ENCODE peak calls at places on chromosomes 13 and 19, in seven cellular contexts. One of them, this sample, is unnamed.

GRCh38 chr19:47766359-47766620 is 12.2 kb upstream of the SELENOW start:
- DNase-seq in IMR-90: no peak
- DNase-seq in ascending aorta: no peak
- DNase-seq in uterus: no peak
- DNase-seq in colonic mucosa: no peak
- DNase-seq in fibroblast of lung: no peak
- DNase-seq in CD8-positive, alpha-beta T cell: no peak
- DNase-seq in this sample: no peak

GRCh38 chr13:46845146-46845545 is 48.2 kb upstream of the ESD start:
- DNase-seq in IMR-90: no peak
- DNase-seq in ascending aorta: no peak
- DNase-seq in uterus: no peak
- DNase-seq in colonic mucosa: no peak
- DNase-seq in fibroblast of lung: no peak
- DNase-seq in CD8-positive, alpha-beta T cell: no peak
- DNase-seq in this sample: no peak

GRCh38 chr13:21735621-21736401 is 64.9 kb downstream of the FGF9 start:
- DNase-seq in IMR-90: no peak
- DNase-seq in ascending aorta: no peak
- DNase-seq in uterus: no peak
- DNase-seq in colonic mucosa: no peak
- DNase-seq in fibroblast of lung: no peak
- DNase-seq in CD8-positive, alpha-beta T cell: no peak
- DNase-seq in this sample: no peak

GRCh38 chr19:14507704-14508246 is 10.4 kb downstream of the DNAJB1 start:
- DNase-seq in IMR-90: peak
- DNase-seq in ascending aorta: no peak
- DNase-seq in uterus: no peak
- DNase-seq in colonic mucosa: no peak
- DNase-seq in fibroblast of lung: peak
- DNase-seq in CD8-positive, alpha-beta T cell: no peak
- DNase-seq in this sample: peak

GRCh38 chr19:47232422-47233211 is 1.6 kb upstream of the BBC3 start:
- DNase-seq in IMR-90: peak
- DNase-seq in ascending aorta: no peak
- DNase-seq in uterus: no peak
- DNase-seq in colonic mucosa: peak
- DNase-seq in fibroblast of lung: peak
- DNase-seq in CD8-positive, alpha-beta T cell: no peak
- DNase-seq in this sample: peak

GRCh38 chr13:94579063-94579462 is 16.9 kb downstream of the TGDS start:
- DNase-seq in IMR-90: no peak
- DNase-seq in ascending aorta: no peak
- DNase-seq in uterus: no peak
- DNase-seq in colonic mucosa: no peak
- DNase-seq in fibroblast of lung: no peak
- DNase-seq in CD8-positive, alpha-beta T cell: no peak
- DNase-seq in this sample: no peak

GRCh38 chr19:41426952-41427646 is at the start of gene B3GNT8:
- DNase-seq in IMR-90: peak
- DNase-seq in ascending aorta: peak
- DNase-seq in uterus: peak
- DNase-seq in colonic mucosa: peak
- DNase-seq in fibroblast of lung: peak
- DNase-seq in CD8-positive, alpha-beta T cell: peak
- DNase-seq in this sample: peak

GRCh38 chr13:102651892-102652291 is 43.0 kb downstream of the METTL21C start:
- DNase-seq in IMR-90: peak
- DNase-seq in ascending aorta: no peak
- DNase-seq in uterus: peak
- DNase-seq in colonic mucosa: no peak
- DNase-seq in fibroblast of lung: no peak
- DNase-seq in CD8-positive, alpha-beta T cell: no peak
- DNase-seq in this sample: peak

GRCh38 chr19:7475665-7476064 is 13.2 kb downstream of the PEX11G start:
- DNase-seq in IMR-90: no peak
- DNase-seq in ascending aorta: no peak
- DNase-seq in uterus: no peak
- DNase-seq in colonic mucosa: no peak
- DNase-seq in fibroblast of lung: no peak
- DNase-seq in CD8-positive, alpha-beta T cell: no peak
- DNase-seq in this sample: no peak

GRCh38 chr19:10803252-10803651 is 32.8 kb downstream of the TMED1 start:
- DNase-seq in IMR-90: no peak
- DNase-seq in ascending aorta: no peak
- DNase-seq in uterus: no peak
- DNase-seq in colonic mucosa: no peak
- DNase-seq in fibroblast of lung: no peak
- DNase-seq in CD8-positive, alpha-beta T cell: no peak
- DNase-seq in this sample: no peak

GRCh38 chr19:33241530-33242101 is 16.0 kb upstream of the SLC7A10 start:
- DNase-seq in IMR-90: no peak
- DNase-seq in ascending aorta: no peak
- DNase-seq in uterus: peak
- DNase-seq in colonic mucosa: peak
- DNase-seq in fibroblast of lung: peak
- DNase-seq in CD8-positive, alpha-beta T cell: no peak
- DNase-seq in this sample: no peak

GRCh38 chr19:34228347-34228746 is 26.0 kb upstream of the GARRE1 start:
- DNase-seq in IMR-90: peak
- DNase-seq in ascending aorta: no peak
- DNase-seq in uterus: no peak
- DNase-seq in colonic mucosa: no peak
- DNase-seq in fibroblast of lung: peak
- DNase-seq in CD8-positive, alpha-beta T cell: no peak
- DNase-seq in this sample: no peak

GRCh38 chr19:4597975-4598671 is 38.6 kb upstream of the SEMA6B start:
- DNase-seq in IMR-90: no peak
- DNase-seq in ascending aorta: no peak
- DNase-seq in uterus: peak
- DNase-seq in colonic mucosa: peak
- DNase-seq in fibroblast of lung: no peak
- DNase-seq in CD8-positive, alpha-beta T cell: no peak
- DNase-seq in this sample: peak

GRCh38 chr13:28576037-28576436 is 81.1 kb upstream of the FLT1 start:
- DNase-seq in IMR-90: no peak
- DNase-seq in ascending aorta: no peak
- DNase-seq in uterus: no peak
- DNase-seq in colonic mucosa: no peak
- DNase-seq in fibroblast of lung: no peak
- DNase-seq in CD8-positive, alpha-beta T cell: no peak
- DNase-seq in this sample: no peak

GRCh38 chr13:89401209-89401810 is 1730.1 kb downstream of the SLITRK5 start:
- DNase-seq in IMR-90: peak
- DNase-seq in ascending aorta: no peak
- DNase-seq in uterus: no peak
- DNase-seq in colonic mucosa: no peak
- DNase-seq in fibroblast of lung: peak
- DNase-seq in CD8-positive, alpha-beta T cell: no peak
- DNase-seq in this sample: peak

GRCh38 chr13:98141938-98142426 is 912 bp upstream of the FARP1 start:
- DNase-seq in IMR-90: no peak
- DNase-seq in ascending aorta: no peak
- DNase-seq in uterus: no peak
- DNase-seq in colonic mucosa: peak
- DNase-seq in fibroblast of lung: no peak
- DNase-seq in CD8-positive, alpha-beta T cell: no peak
- DNase-seq in this sample: no peak

GRCh38 chr13:113672002-113672651 is 5.1 kb downstream of the GRK1 start:
- DNase-seq in IMR-90: no peak
- DNase-seq in ascending aorta: peak
- DNase-seq in uterus: no peak
- DNase-seq in colonic mucosa: no peak
- DNase-seq in fibroblast of lung: no peak
- DNase-seq in CD8-positive, alpha-beta T cell: no peak
- DNase-seq in this sample: no peak

GRCh38 chr13:113671066-113672001 is 4.3 kb downstream of the GRK1 start:
- DNase-seq in IMR-90: no peak
- DNase-seq in ascending aorta: peak
- DNase-seq in uterus: peak
- DNase-seq in colonic mucosa: no peak
- DNase-seq in fibroblast of lung: no peak
- DNase-seq in CD8-positive, alpha-beta T cell: no peak
- DNase-seq in this sample: no peak

GRCh38 chr13:113669231-113669870 is 2.3 kb downstream of the GRK1 start:
- DNase-seq in IMR-90: no peak
- DNase-seq in ascending aorta: no peak
- DNase-seq in uterus: peak
- DNase-seq in colonic mucosa: no peak
- DNase-seq in fibroblast of lung: no peak
- DNase-seq in CD8-positive, alpha-beta T cell: no peak
- DNase-seq in this sample: no peak

GRCh38 chr13:113669871-113670341 is 2.9 kb downstream of the GRK1 start:
- DNase-seq in IMR-90: no peak
- DNase-seq in ascending aorta: peak
- DNase-seq in uterus: peak
- DNase-seq in colonic mucosa: no peak
- DNase-seq in fibroblast of lung: no peak
- DNase-seq in CD8-positive, alpha-beta T cell: no peak
- DNase-seq in this sample: no peak

GRCh38 chr13:113670541-113670940 is 3.5 kb downstream of the GRK1 start:
- DNase-seq in IMR-90: no peak
- DNase-seq in ascending aorta: no peak
- DNase-seq in uterus: peak
- DNase-seq in colonic mucosa: no peak
- DNase-seq in fibroblast of lung: no peak
- DNase-seq in CD8-positive, alpha-beta T cell: no peak
- DNase-seq in this sample: no peak
- H3K4me3 ChIP-seq in IMR-90: no peak
- H3K4me3 ChIP-seq in ascending aorta: no peak
- H3K4me3 ChIP-seq in uterus: no peak
- H3K4me3 ChIP-seq in colonic mucosa: no peak
- H3K4me3 ChIP-seq in fibroblast of lung: no peak
- H3K4me3 ChIP-seq in CD8-positive, alpha-beta T cell: no peak
- H3K4me3 ChIP-seq in this sample: no peak

DNA sequence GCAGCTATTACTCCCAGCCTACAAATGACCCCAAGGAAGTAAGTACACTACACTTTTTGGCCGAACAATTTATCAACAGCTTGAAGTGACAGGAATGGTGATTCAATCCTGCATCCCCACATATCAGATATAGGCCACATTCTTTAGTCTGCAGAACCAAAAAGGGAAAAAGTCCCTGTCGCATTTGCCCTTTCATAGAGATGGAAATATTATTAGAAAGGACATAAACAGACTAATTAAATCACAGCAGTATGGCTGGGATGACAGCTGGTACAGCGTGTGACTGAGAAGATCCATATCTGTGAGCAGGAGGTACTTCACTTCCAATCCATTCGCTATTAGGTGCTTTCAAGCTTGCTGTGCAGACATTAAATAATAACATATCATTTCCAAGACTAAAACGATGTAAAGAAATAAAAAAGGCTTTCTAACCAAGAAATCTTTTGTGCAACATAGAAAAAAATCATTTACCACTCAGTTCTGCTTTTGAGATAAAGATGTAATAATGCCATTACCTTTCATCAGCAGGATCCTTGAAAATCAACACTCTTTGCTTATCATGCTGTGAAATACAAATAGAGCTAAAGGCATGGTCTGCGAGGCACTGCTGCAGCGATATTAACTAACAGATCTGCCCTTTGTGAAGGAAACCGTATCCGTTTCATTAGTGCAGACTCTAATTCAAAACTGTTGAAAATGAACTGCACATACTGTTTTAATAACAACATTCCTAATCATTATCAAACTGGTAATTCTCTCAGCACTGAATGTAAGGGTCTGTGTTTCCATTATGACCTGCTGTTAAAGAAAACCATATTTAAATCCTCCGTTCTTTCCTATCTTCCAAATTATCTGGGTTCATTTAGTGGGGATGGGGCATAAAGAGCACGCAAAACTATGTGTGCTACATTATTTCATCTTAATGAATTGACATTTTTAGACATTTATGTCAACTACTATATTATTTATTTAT is 245.6 kb downstream of the DACH1 start:
- DNase-seq in IMR-90: no peak
- DNase-seq in ascending aorta: no peak
- DNase-seq in uterus: no peak
- DNase-seq in colonic mucosa: no peak
- DNase-seq in fibroblast of lung: no peak
- DNase-seq in CD8-positive, alpha-beta T cell: no peak
- DNase-seq in this sample: no peak
- TF ChIP-seq CTCF in IMR-90: no peak
- TF ChIP-seq CTCF in ascending aorta: no peak
- TF ChIP-seq CTCF in uterus: no peak
- TF ChIP-seq CTCF in colonic mucosa: no peak
- TF ChIP-seq CTCF in fibroblast of lung: no peak
- TF ChIP-seq CTCF in CD8-positive, alpha-beta T cell: no peak
- TF ChIP-seq CTCF in this sample: no peak

DNA sequence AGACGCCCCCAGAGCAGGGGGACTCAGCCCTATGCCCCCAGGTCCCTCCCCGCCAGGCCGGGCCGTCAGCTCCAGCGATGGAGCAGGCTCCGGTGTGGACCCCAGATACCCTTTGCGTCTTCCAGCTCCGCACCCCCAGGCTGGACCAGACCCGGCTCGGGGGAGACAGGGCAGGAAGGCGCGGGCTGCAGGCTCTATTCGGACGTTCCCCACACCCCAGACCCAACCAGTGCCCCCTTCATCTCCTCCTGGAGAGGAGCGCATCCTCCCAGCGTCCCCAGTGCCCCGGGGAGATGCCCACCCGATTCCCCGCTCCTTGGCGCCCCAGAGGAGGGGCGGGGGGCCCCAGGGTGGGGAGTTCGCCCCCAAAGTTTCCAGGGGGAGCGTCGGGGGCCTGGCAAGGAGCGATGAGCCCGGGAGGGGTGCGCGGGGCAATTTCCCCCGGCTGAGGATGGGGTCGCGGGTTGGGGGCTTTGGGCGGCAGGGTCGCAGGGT is 389 bp downstream of the LINGO3 start:
- DNase-seq in IMR-90: no peak
- DNase-seq in ascending aorta: no peak
- DNase-seq in uterus: no peak
- DNase-seq in colonic mucosa: no peak
- DNase-seq in fibroblast of lung: no peak
- DNase-seq in CD8-positive, alpha-beta T cell: no peak
- DNase-seq in this sample: no peak
- H3K4me3 ChIP-seq in IMR-90: no peak
- H3K4me3 ChIP-seq in ascending aorta: no peak
- H3K4me3 ChIP-seq in uterus: no peak
- H3K4me3 ChIP-seq in colonic mucosa: no peak
- H3K4me3 ChIP-seq in fibroblast of lung: no peak
- H3K4me3 ChIP-seq in CD8-positive, alpha-beta T cell: no peak
- H3K4me3 ChIP-seq in this sample: no peak

DNA sequence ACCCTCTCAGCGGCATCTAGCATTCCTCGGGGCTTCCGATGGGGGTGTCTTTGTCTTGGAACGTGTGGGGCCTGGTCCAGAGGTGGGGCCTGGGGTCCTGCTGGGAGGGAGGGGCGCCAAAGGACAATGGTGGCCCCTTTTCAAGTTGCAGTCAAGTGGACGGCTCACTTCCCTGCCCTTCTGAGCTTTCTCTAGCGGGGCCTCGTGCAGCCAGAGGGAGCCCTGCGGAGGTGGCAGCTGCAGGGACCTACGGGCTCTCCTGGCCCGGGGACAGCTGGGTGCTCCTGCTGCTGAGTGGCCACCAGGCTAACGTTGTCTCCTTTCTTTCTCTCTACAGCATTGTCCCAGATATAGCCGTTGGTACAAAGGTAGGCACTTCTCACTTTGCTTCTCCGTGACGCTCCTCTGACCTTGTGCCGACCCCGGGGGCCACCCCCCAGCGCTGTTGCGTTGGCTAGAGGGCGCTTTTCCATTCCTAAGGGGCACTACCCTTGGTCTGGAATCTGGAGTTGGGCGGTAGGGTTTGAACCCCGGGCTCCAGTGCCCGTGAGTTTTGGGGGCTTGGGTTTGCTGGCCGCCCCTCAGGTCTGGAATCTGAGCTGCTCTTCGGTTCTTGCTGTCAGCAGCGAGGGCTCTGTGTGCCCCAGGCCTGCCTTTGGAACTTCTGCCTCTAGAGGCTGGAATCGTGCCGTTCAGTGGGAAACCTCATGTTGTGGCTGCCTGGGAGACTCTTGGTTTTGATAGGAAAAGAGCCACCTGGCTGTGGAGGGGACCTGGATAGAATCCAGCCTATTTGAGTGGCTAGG is 2.0 kb downstream of the PTBP1 start:
- DNase-seq in IMR-90: peak
- DNase-seq in ascending aorta: no peak
- DNase-seq in uterus: no peak
- DNase-seq in colonic mucosa: no peak
- DNase-seq in fibroblast of lung: peak
- DNase-seq in CD8-positive, alpha-beta T cell: no peak
- DNase-seq in this sample: peak
- TF ChIP-seq CTCF in IMR-90: peak
- TF ChIP-seq CTCF in ascending aorta: no peak
- TF ChIP-seq CTCF in uterus: no peak
- TF ChIP-seq CTCF in colonic mucosa: no peak
- TF ChIP-seq CTCF in fibroblast of lung: peak
- TF ChIP-seq CTCF in CD8-positive, alpha-beta T cell: no peak
- TF ChIP-seq CTCF in this sample: peak